ENCODE peak calls at places on chromosomes 7 and 10, in six cellular contexts. W is nucleus accumbens; D is fibroblast of lung; G is activated CD4-positive, alpha-beta T cell treated with anti-CD3 and anti-CD28 coated beads for 24 hours; M is activated CD8-positive, alpha-beta memory T cell treated with anti-CD3 and anti-CD28 coated beads for 1 hour; C is chondrocyte. O is an unnamed sample.

GRCh38 chr10:90193240-90193985 is 492.0 kb downstream of the KIF20B start:
- DNase-seq in D (peak), W (no peak), C (no peak), G (no peak), M (no peak), O (no peak)

GRCh38 chr7:158019726-158020705 is 567.6 kb downstream of the PTPRN2 start:
- DNase-seq in G (no peak), D (no peak), M (no peak), C (no peak), W (no peak), O (no peak)

GRCh38 chr10:121526040-121526790 is 72.0 kb downstream of the FGFR2 start:
- DNase-seq in C (no peak), D (no peak), G (no peak), M (no peak), W (no peak), O (no peak)

GRCh38 chr7:134535272-134535918 is 8.0 kb downstream of the AKR1B10 start:
- DNase-seq in W (no peak), M (no peak), D (no peak), G (no peak), C (no peak), O (no peak)

GRCh38 chr10:129727071-129727470 is 237.0 kb downstream of the EBF3 start:
- DNase-seq in W (no peak), D (no peak), M (no peak), G (no peak), C (no peak), O (no peak)

GRCh38 chr7:520503-521161 is 986 bp upstream of the PDGFA start:
- DNase-seq in W (no peak), C (no peak), G (no peak), D (no peak), M (no peak), O (peak)

GRCh38 chr10:86648706-86649426 is 5.5 kb upstream of the OPN4 start:
- DNase-seq in D (peak), M (no peak), W (no peak), C (peak), G (no peak), O (peak)

GRCh38 chr7:16697507-16698199 is 51.7 kb downstream of the BZW2 start:
- DNase-seq in D (no peak), C (no peak), G (no peak), W (no peak), M (no peak), O (no peak)

GRCh38 chr7:1555813-1556540 is at the start of gene TMEM184A:
- DNase-seq in M (no peak), G (peak), C (no peak), W (no peak), D (no peak), O (peak)

GRCh38 chr10:124018886-124019525 is 74.4 kb downstream of the CHST15 start:
- DNase-seq in C (no peak), M (no peak), G (no peak), D (no peak), W (no peak), O (no peak)

GRCh38 chr10:118873738-118874105 is 119.0 kb upstream of the CACUL1 start:
- DNase-seq in G (no peak), M (no peak), D (no peak), C (no peak), W (no peak), O (no peak)

GRCh38 chr7:112692333-112692732 is 97.9 kb downstream of the TMEM168 start:
- DNase-seq in M (no peak), G (no peak), D (no peak), C (no peak), W (no peak), O (no peak)

GRCh38 chr7:157560710-157561522 is 224.1 kb downstream of the DNAJB6 start:
- DNase-seq in G (no peak), D (no peak), M (no peak), C (peak), W (no peak), O (no peak)

GRCh38 chr7:117828831-117829230 is 44.4 kb downstream of the CTTNBP2 start:
- DNase-seq in G (no peak), C (no peak), D (no peak), M (no peak), W (no peak), O (no peak)

GRCh38 chr7:150727381-150727780 is 9.8 kb upstream of the GIMAP5 start:
- DNase-seq in M (no peak), G (no peak), D (no peak), C (no peak), W (no peak), O (peak)

GRCh38 chr10:63562391-63562790 is 41.2 kb downstream of the REEP3 start:
- DNase-seq in C (no peak), W (no peak), G (no peak), M (no peak), D (no peak), O (no peak)

GRCh38 chr7:54343511-54343910 is 198.7 kb upstream of the VSTM2A start:
- DNase-seq in C (no peak), D (no peak), W (no peak), M (no peak), G (no peak), O (no peak)

GRCh38 chr10:3698312-3698711 is 86.7 kb downstream of the KLF6 start:
- DNase-seq in W (no peak), D (no peak), C (no peak), G (no peak), M (no peak), O (no peak)

GRCh38 chr10:133600657-133601056 is 25.9 kb downstream of the FRG2B start:
- DNase-seq in M (no peak), C (no peak), W (no peak), G (no peak), D (no peak), O (no peak)

GRCh38 chr10:110818311-110819257 is 53.1 kb upstream of the PDCD4 start:
- DNase-seq in W (no peak), C (no peak), G (no peak), M (no peak), D (no peak), O (no peak)

GRCh38 chr10:117684673-117685211 is 142.2 kb downstream of the EMX2 start:
- DNase-seq in W (no peak), C (no peak), D (no peak), G (no peak), M (no peak), O (peak)

GRCh38 chr7:7798510-7798909 is 80.1 kb upstream of the RPA3 start:
- DNase-seq in W (no peak), D (no peak), G (no peak), M (no peak), C (no peak), O (no peak)

GRCh38 chr10:88152720-88153119 is 289.3 kb downstream of the PTEN start:
- DNase-seq in G (peak), M (no peak), D (peak), C (no peak), W (no peak), O (peak)

O was measured in hepatocyte.